ENCODE peak calls at places on chromosomes 12 and 14, in seven cellular contexts. One of them, this sample, is unnamed.

GRCh38 chr12:53980448-53981388 is 4.2 kb upstream of the HOXC10 start:
- DNase-seq in central memory CD4-positive, alpha-beta T cell: no peak
- DNase-seq in retinal pigment epithelial cell: no peak
- DNase-seq in stimulated activated CD8-positive, alpha-beta memory T cell treated with anti-CD3 and anti-CD28 coated beads, Interleukin-12 subunit alpha, Interleukin-12 subunit beta, amount 100 ng/mL, for 1 hour: no peak
- DNase-seq in stimulated activated CD4-positive, alpha-beta T cell treated with anti-CD3 and anti-CD28 coated beads, Interleukin-1b, Interleukin-23, amount 100 ng/mL, for 1 hour: no peak
- DNase-seq in GM19239: no peak
- DNase-seq in AG04450: no peak
- DNase-seq in this sample: no peak

GRCh38 chr14:63436286-63437098 is 106.7 kb downstream of the PPP2R5E start:
- DNase-seq in GM19239: no peak
- DNase-seq in stimulated activated CD4-positive, alpha-beta T cell treated with anti-CD3 and anti-CD28 coated beads, Interleukin-1b, Interleukin-23, amount 100 ng/mL, for 1 hour: no peak
- DNase-seq in AG04450: no peak
- DNase-seq in central memory CD4-positive, alpha-beta T cell: no peak
- DNase-seq in stimulated activated CD8-positive, alpha-beta memory T cell treated with anti-CD3 and anti-CD28 coated beads, Interleukin-12 subunit alpha, Interleukin-12 subunit beta, amount 100 ng/mL, for 1 hour: no peak
- DNase-seq in retinal pigment epithelial cell: no peak
- DNase-seq in this sample: no peak

GRCh38 chr14:62947291-62947690 is 98.0 kb downstream of the KCNH5 start:
- DNase-seq in central memory CD4-positive, alpha-beta T cell: no peak
- DNase-seq in retinal pigment epithelial cell: no peak
- DNase-seq in stimulated activated CD8-positive, alpha-beta memory T cell treated with anti-CD3 and anti-CD28 coated beads, Interleukin-12 subunit alpha, Interleukin-12 subunit beta, amount 100 ng/mL, for 1 hour: no peak
- DNase-seq in stimulated activated CD4-positive, alpha-beta T cell treated with anti-CD3 and anti-CD28 coated beads, Interleukin-1b, Interleukin-23, amount 100 ng/mL, for 1 hour: no peak
- DNase-seq in AG04450: no peak
- DNase-seq in GM19239: no peak
- DNase-seq in this sample: no peak

GRCh38 chr12:92242917-92243316 is 97.3 kb upstream of the BTG1 start:
- DNase-seq in central memory CD4-positive, alpha-beta T cell: no peak
- DNase-seq in retinal pigment epithelial cell: no peak
- DNase-seq in AG04450: peak
- DNase-seq in stimulated activated CD8-positive, alpha-beta memory T cell treated with anti-CD3 and anti-CD28 coated beads, Interleukin-12 subunit alpha, Interleukin-12 subunit beta, amount 100 ng/mL, for 1 hour: no peak
- DNase-seq in GM19239: no peak
- DNase-seq in stimulated activated CD4-positive, alpha-beta T cell treated with anti-CD3 and anti-CD28 coated beads, Interleukin-1b, Interleukin-23, amount 100 ng/mL, for 1 hour: no peak
- DNase-seq in this sample: no peak

GRCh38 chr12:92357584-92358261 is 212.1 kb upstream of the BTG1 start:
- DNase-seq in GM19239: no peak
- DNase-seq in central memory CD4-positive, alpha-beta T cell: no peak
- DNase-seq in retinal pigment epithelial cell: no peak
- DNase-seq in stimulated activated CD4-positive, alpha-beta T cell treated with anti-CD3 and anti-CD28 coated beads, Interleukin-1b, Interleukin-23, amount 100 ng/mL, for 1 hour: no peak
- DNase-seq in AG04450: no peak
- DNase-seq in stimulated activated CD8-positive, alpha-beta memory T cell treated with anti-CD3 and anti-CD28 coated beads, Interleukin-12 subunit alpha, Interleukin-12 subunit beta, amount 100 ng/mL, for 1 hour: no peak
- DNase-seq in this sample: no peak

GRCh38 chr12:124374147-124374546 is 79.3 kb downstream of the RFLNA start:
- DNase-seq in central memory CD4-positive, alpha-beta T cell: no peak
- DNase-seq in GM19239: no peak
- DNase-seq in stimulated activated CD4-positive, alpha-beta T cell treated with anti-CD3 and anti-CD28 coated beads, Interleukin-1b, Interleukin-23, amount 100 ng/mL, for 1 hour: no peak
- DNase-seq in retinal pigment epithelial cell: no peak
- DNase-seq in AG04450: no peak
- DNase-seq in stimulated activated CD8-positive, alpha-beta memory T cell treated with anti-CD3 and anti-CD28 coated beads, Interleukin-12 subunit alpha, Interleukin-12 subunit beta, amount 100 ng/mL, for 1 hour: no peak
- DNase-seq in this sample: no peak

GRCh38 chr14:28987516-28987915 is 220.9 kb downstream of the FOXG1 start:
- DNase-seq in stimulated activated CD8-positive, alpha-beta memory T cell treated with anti-CD3 and anti-CD28 coated beads, Interleukin-12 subunit alpha, Interleukin-12 subunit beta, amount 100 ng/mL, for 1 hour: no peak
- DNase-seq in stimulated activated CD4-positive, alpha-beta T cell treated with anti-CD3 and anti-CD28 coated beads, Interleukin-1b, Interleukin-23, amount 100 ng/mL, for 1 hour: no peak
- DNase-seq in GM19239: no peak
- DNase-seq in retinal pigment epithelial cell: no peak
- DNase-seq in central memory CD4-positive, alpha-beta T cell: no peak
- DNase-seq in AG04450: no peak
- DNase-seq in this sample: no peak

GRCh38 chr14:88667555-88668273 is 104.9 kb downstream of the ZC3H14 start:
- DNase-seq in retinal pigment epithelial cell: peak
- DNase-seq in stimulated activated CD4-positive, alpha-beta T cell treated with anti-CD3 and anti-CD28 coated beads, Interleukin-1b, Interleukin-23, amount 100 ng/mL, for 1 hour: no peak
- DNase-seq in central memory CD4-positive, alpha-beta T cell: peak
- DNase-seq in GM19239: peak
- DNase-seq in stimulated activated CD8-positive, alpha-beta memory T cell treated with anti-CD3 and anti-CD28 coated beads, Interleukin-12 subunit alpha, Interleukin-12 subunit beta, amount 100 ng/mL, for 1 hour: peak
- DNase-seq in AG04450: peak
- DNase-seq in this sample: peak

GRCh38 chr12:19171731-19172130 is 42.2 kb downstream of the PLEKHA5 start:
- DNase-seq in central memory CD4-positive, alpha-beta T cell: no peak
- DNase-seq in AG04450: no peak
- DNase-seq in GM19239: no peak
- DNase-seq in retinal pigment epithelial cell: no peak
- DNase-seq in stimulated activated CD4-positive, alpha-beta T cell treated with anti-CD3 and anti-CD28 coated beads, Interleukin-1b, Interleukin-23, amount 100 ng/mL, for 1 hour: no peak
- DNase-seq in stimulated activated CD8-positive, alpha-beta memory T cell treated with anti-CD3 and anti-CD28 coated beads, Interleukin-12 subunit alpha, Interleukin-12 subunit beta, amount 100 ng/mL, for 1 hour: no peak
- DNase-seq in this sample: no peak

GRCh38 chr14:63800651-63801385 is 52.0 kb upstream of the SYNE2 start:
- DNase-seq in AG04450: no peak
- DNase-seq in central memory CD4-positive, alpha-beta T cell: no peak
- DNase-seq in retinal pigment epithelial cell: no peak
- DNase-seq in GM19239: no peak
- DNase-seq in stimulated activated CD4-positive, alpha-beta T cell treated with anti-CD3 and anti-CD28 coated beads, Interleukin-1b, Interleukin-23, amount 100 ng/mL, for 1 hour: no peak
- DNase-seq in stimulated activated CD8-positive, alpha-beta memory T cell treated with anti-CD3 and anti-CD28 coated beads, Interleukin-12 subunit alpha, Interleukin-12 subunit beta, amount 100 ng/mL, for 1 hour: no peak
- DNase-seq in this sample: no peak

GRCh38 chr14:71586131-71586893 is 345.9 kb upstream of the RGS6 start:
- DNase-seq in stimulated activated CD4-positive, alpha-beta T cell treated with anti-CD3 and anti-CD28 coated beads, Interleukin-1b, Interleukin-23, amount 100 ng/mL, for 1 hour: no peak
- DNase-seq in retinal pigment epithelial cell: no peak
- DNase-seq in stimulated activated CD8-positive, alpha-beta memory T cell treated with anti-CD3 and anti-CD28 coated beads, Interleukin-12 subunit alpha, Interleukin-12 subunit beta, amount 100 ng/mL, for 1 hour: no peak
- DNase-seq in AG04450: no peak
- DNase-seq in central memory CD4-positive, alpha-beta T cell: no peak
- DNase-seq in GM19239: no peak
- DNase-seq in this sample: no peak

GRCh38 chr14:90193925-90194324 is 62.4 kb upstream of the PSMC1 start:
- DNase-seq in stimulated activated CD4-positive, alpha-beta T cell treated with anti-CD3 and anti-CD28 coated beads, Interleukin-1b, Interleukin-23, amount 100 ng/mL, for 1 hour: no peak
- DNase-seq in stimulated activated CD8-positive, alpha-beta memory T cell treated with anti-CD3 and anti-CD28 coated beads, Interleukin-12 subunit alpha, Interleukin-12 subunit beta, amount 100 ng/mL, for 1 hour: no peak
- DNase-seq in AG04450: no peak
- DNase-seq in central memory CD4-positive, alpha-beta T cell: no peak
- DNase-seq in retinal pigment epithelial cell: no peak
- DNase-seq in GM19239: no peak
- DNase-seq in this sample: no peak

GRCh38 chr12:32448581-32448980 is 49.2 kb downstream of the FGD4 start:
- DNase-seq in stimulated activated CD8-positive, alpha-beta memory T cell treated with anti-CD3 and anti-CD28 coated beads, Interleukin-12 subunit alpha, Interleukin-12 subunit beta, amount 100 ng/mL, for 1 hour: no peak
- DNase-seq in central memory CD4-positive, alpha-beta T cell: no peak
- DNase-seq in stimulated activated CD4-positive, alpha-beta T cell treated with anti-CD3 and anti-CD28 coated beads, Interleukin-1b, Interleukin-23, amount 100 ng/mL, for 1 hour: no peak
- DNase-seq in retinal pigment epithelial cell: no peak
- DNase-seq in GM19239: no peak
- DNase-seq in AG04450: no peak
- DNase-seq in this sample: no peak

GRCh38 chr12:81077686-81078441 is at the start of gene ACSS3:
- DNase-seq in GM19239: no peak
- DNase-seq in retinal pigment epithelial cell: no peak
- DNase-seq in central memory CD4-positive, alpha-beta T cell: no peak
- DNase-seq in AG04450: no peak
- DNase-seq in stimulated activated CD4-positive, alpha-beta T cell treated with anti-CD3 and anti-CD28 coated beads, Interleukin-1b, Interleukin-23, amount 100 ng/mL, for 1 hour: no peak
- DNase-seq in stimulated activated CD8-positive, alpha-beta memory T cell treated with anti-CD3 and anti-CD28 coated beads, Interleukin-12 subunit alpha, Interleukin-12 subunit beta, amount 100 ng/mL, for 1 hour: no peak
- DNase-seq in this sample: no peak

GRCh38 chr14:24308342-24309124 is 756 bp upstream of the CIDEB start:
- DNase-seq in AG04450: no peak
- DNase-seq in central memory CD4-positive, alpha-beta T cell: no peak
- DNase-seq in stimulated activated CD4-positive, alpha-beta T cell treated with anti-CD3 and anti-CD28 coated beads, Interleukin-1b, Interleukin-23, amount 100 ng/mL, for 1 hour: no peak
- DNase-seq in retinal pigment epithelial cell: no peak
- DNase-seq in stimulated activated CD8-positive, alpha-beta memory T cell treated with anti-CD3 and anti-CD28 coated beads, Interleukin-12 subunit alpha, Interleukin-12 subunit beta, amount 100 ng/mL, for 1 hour: no peak
- DNase-seq in GM19239: no peak
- DNase-seq in this sample: no peak

GRCh38 chr14:69360438-69361108 is 37.5 kb downstream of the ERH start:
- DNase-seq in stimulated activated CD4-positive, alpha-beta T cell treated with anti-CD3 and anti-CD28 coated beads, Interleukin-1b, Interleukin-23, amount 100 ng/mL, for 1 hour: no peak
- DNase-seq in GM19239: no peak
- DNase-seq in AG04450: no peak
- DNase-seq in stimulated activated CD8-positive, alpha-beta memory T cell treated with anti-CD3 and anti-CD28 coated beads, Interleukin-12 subunit alpha, Interleukin-12 subunit beta, amount 100 ng/mL, for 1 hour: no peak
- DNase-seq in retinal pigment epithelial cell: no peak
- DNase-seq in central memory CD4-positive, alpha-beta T cell: no peak
- DNase-seq in this sample: no peak

GRCh38 chr12:89101440-89101839 is 250.9 kb downstream of the DUSP6 start:
- DNase-seq in GM19239: no peak
- DNase-seq in retinal pigment epithelial cell: no peak
- DNase-seq in stimulated activated CD4-positive, alpha-beta T cell treated with anti-CD3 and anti-CD28 coated beads, Interleukin-1b, Interleukin-23, amount 100 ng/mL, for 1 hour: no peak
- DNase-seq in central memory CD4-positive, alpha-beta T cell: no peak
- DNase-seq in stimulated activated CD8-positive, alpha-beta memory T cell treated with anti-CD3 and anti-CD28 coated beads, Interleukin-12 subunit alpha, Interleukin-12 subunit beta, amount 100 ng/mL, for 1 hour: no peak
- DNase-seq in AG04450: no peak
- DNase-seq in this sample: no peak